ENCODE peak calls at places on chromosomes 3 and 15, in nine cellular contexts. V, Q, I, E, M, X, Y, Z and N are unnamed samples.

GRCh38 chr3:97481416-97481815 is 283.1 kb upstream of the ARL6 start:
- DNase-seq in V (no peak), Q (no peak), I (no peak), E (no peak), M (no peak), X (no peak), Y (no peak), Z (no peak), N (no peak)

GRCh38 chr3:185976977-185977678 is 39.3 kb upstream of the TRA2B start:
- DNase-seq in V (peak; percentile 89), Q (peak; percentile 81), I (peak; percentile 87), E (peak; percentile 90), M (peak; percentile 70), X (peak; percentile 82), Y (peak; percentile 94), Z (peak; percentile 81), N (peak; percentile 64)

GRCh38 chr15:72771329-72771725 is 12.2 kb downstream of the ADPGK start:
- DNase-seq in V (no peak), Q (no peak), I (no peak), E (no peak), M (no peak), X (no peak), Y (no peak), Z (no peak), N (no peak)

GRCh38 chr3:124671123-124671522 is 59.1 kb upstream of the UMPS start:
- DNase-seq in V (no peak), Q (no peak), I (no peak), E (no peak), M (no peak), X (no peak), Y (no peak), Z (no peak), N (no peak)

GRCh38 chr15:51688863-51689262 is 7.6 kb downstream of the SCG3 start:
- DNase-seq in V (no peak), Q (no peak), I (no peak), E (no peak), M (no peak), X (no peak), Y (no peak), Z (no peak), N (no peak)

GRCh38 chr3:128504957-128505730 is 12.1 kb upstream of the GATA2 start:
- DNase-seq in V (peak; percentile 19), Q (peak; percentile 44), I (no peak), E (no peak), M (no peak), X (peak; percentile 28), Y (peak; percentile 26), Z (no peak), N (peak; percentile 71)

GRCh38 chr3:50342818-50343633 is 2.4 kb upstream of the RASSF1 start:
- DNase-seq in V (no peak), Q (no peak), I (no peak), E (no peak), M (no peak), X (no peak), Y (no peak), Z (no peak), N (no peak)

GRCh38 chr3:113421082-113421481 is 20.2 kb downstream of the CFAP44 start:
- DNase-seq in V (no peak), Q (no peak), I (no peak), E (no peak), M (no peak), X (no peak), Y (no peak), Z (no peak), N (no peak)

GRCh38 chr3:172125963-172126403 is 86.6 kb downstream of the FNDC3B start:
- DNase-seq in V (no peak), Q (peak; percentile 86), I (no peak), E (peak; percentile 56), M (no peak), X (peak; percentile 93), Y (no peak), Z (peak; percentile 68), N (no peak)

GRCh38 chr3:152419748-152420147 is 151.0 kb downstream of the MBNL1 start:
- DNase-seq in V (no peak), Q (no peak), I (no peak), E (no peak), M (no peak), X (no peak), Y (no peak), Z (no peak), N (no peak)

GRCh38 chr15:86362556-86362955 is 282.9 kb downstream of the AGBL1 start:
- DNase-seq in V (no peak), Q (no peak), I (no peak), E (no peak), M (no peak), X (no peak), Y (peak; percentile 74), Z (no peak), N (peak; percentile 78)

GRCh38 chr3:58293516-58293915 is 12.5 kb upstream of the RPP14 start:
- DNase-seq in V (no peak), Q (no peak), I (no peak), E (no peak), M (no peak), X (no peak), Y (no peak), Z (no peak), N (no peak)

GRCh38 chr15:42143866-42144625 is 12.4 kb downstream of the PLA2G4F start:
- DNase-seq in V (no peak), Q (peak; percentile 51), I (no peak), E (no peak), M (no peak), X (peak; percentile 40), Y (no peak), Z (no peak), N (no peak)

GRCh38 chr3:157129782-157130137 is 30.2 kb downstream of the CCNL1 start:
- DNase-seq in V (no peak), Q (no peak), I (no peak), E (no peak), M (no peak), X (no peak), Y (no peak), Z (no peak), N (no peak)

GRCh38 chr15:77083381-77084160 is 12.7 kb upstream of the TSPAN3 start:
- DNase-seq in V (peak; percentile 94), Q (no peak), I (no peak), E (peak; percentile 90), M (peak; percentile 79), X (peak; percentile 82), Y (peak; percentile 91), Z (peak; percentile 78), N (peak; percentile 60)

GRCh38 chr15:77550275-77551251 is 82.1 kb downstream of the LINGO1 start:
- DNase-seq in V (peak; percentile 26), Q (no peak), I (no peak), E (no peak), M (no peak), X (no peak), Y (no peak), Z (no peak), N (no peak)

GRCh38 chr3:107269081-107269480 is 108.2 kb upstream of the CCDC54 start:
- DNase-seq in V (no peak), Q (no peak), I (no peak), E (no peak), M (no peak), X (no peak), Y (no peak), Z (no peak), N (no peak)

GRCh38 chr3:108847187-108847586 is 24.6 kb downstream of the TRAT1 start:
- DNase-seq in V (no peak), Q (no peak), I (no peak), E (no peak), M (no peak), X (no peak), Y (no peak), Z (no peak), N (no peak)
- H3K27ac ChIP-seq in V (no peak overlapping the region), Q (no peak overlapping the region), I (no peak overlapping the region), E (no peak overlapping the region), M (no peak overlapping the region), X (no peak overlapping the region), Y (no peak overlapping the region), Z (no peak overlapping the region), N (no peak overlapping the region)

GRCh38 chr3:150349314-150350097 is 58.6 kb upstream of the TSC22D2 start:
- DNase-seq in V (no peak), Q (no peak), I (no peak), E (peak; percentile 68), M (no peak), X (peak; percentile 70), Y (no peak), Z (peak; percentile 69), N (no peak)
- TF ChIP-seq CTCF in V (no peak), Q (no peak), I (no peak), E (no peak), M (no peak), X (no peak), Y (no peak), Z (peak; percentile 38), N (no peak)

DNA sequence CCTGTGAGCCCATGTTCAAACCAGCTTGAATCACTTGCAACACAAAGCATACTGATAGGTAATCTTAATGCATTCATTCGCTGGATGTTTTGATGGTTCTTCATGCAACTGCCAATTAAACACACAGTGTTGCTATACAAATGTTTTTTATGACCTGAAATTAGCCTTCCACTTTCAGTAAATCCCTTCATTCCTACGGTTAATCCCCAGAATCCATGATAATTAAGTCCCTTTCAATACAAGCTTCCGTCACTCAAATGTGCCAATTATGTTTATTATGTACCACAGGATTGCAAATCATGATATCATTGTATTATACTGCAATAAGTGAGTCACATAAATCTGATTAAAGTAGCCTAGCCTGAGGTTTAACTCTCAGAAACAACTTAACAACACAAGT is 14.5 kb upstream of the LYZL4 start:
- DNase-seq in V (no peak), Q (no peak), I (no peak), E (no peak), M (no peak), X (no peak), Y (no peak), Z (no peak), N (no peak)
- H3K27ac ChIP-seq in V (no peak overlapping the region), Q (no peak overlapping the region), I (no peak overlapping the region), E (no peak overlapping the region), M (no peak overlapping the region), X (no peak overlapping the region), Y (no peak overlapping the region), Z (no peak overlapping the region), N (no peak overlapping the region)

GRCh38 chr15:29204356-29204755 is 65.3 kb downstream of the NSMCE3 start:
- DNase-seq in V (no peak), Q (no peak), I (no peak), E (no peak), M (no peak), X (no peak), Y (peak; percentile 88), Z (no peak), N (no peak)

GRCh38 chr15:29207027-29207757 is 62.4 kb downstream of the NSMCE3 start:
- DNase-seq in V (no peak), Q (no peak), I (no peak), E (no peak), M (no peak), X (no peak), Y (peak; percentile 80), Z (no peak), N (no peak)

GRCh38 chr15:29207758-29208108 is 61.9 kb downstream of the NSMCE3 start:
- DNase-seq in V (no peak), Q (no peak), I (no peak), E (no peak), M (no peak), X (no peak), Y (peak; percentile 57), Z (no peak), N (no peak)

DNA sequence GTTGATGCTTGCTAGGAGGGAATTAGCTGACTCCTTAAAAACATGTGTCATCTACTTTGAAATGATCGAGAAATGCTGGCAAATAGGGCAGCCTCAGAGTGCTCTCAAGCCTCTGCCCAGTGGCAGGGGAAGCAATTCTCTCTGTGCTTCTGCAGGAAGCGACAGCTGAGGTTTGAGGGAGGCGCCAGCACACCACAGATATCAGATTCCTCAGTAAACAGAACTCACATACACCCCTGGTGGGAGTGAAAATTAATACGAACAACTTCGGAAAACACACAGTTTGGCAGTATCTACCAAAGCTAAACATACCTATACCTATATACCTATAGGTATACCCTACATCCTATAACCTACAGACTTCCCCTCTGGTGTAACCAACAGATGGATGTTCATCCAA is 61.3 kb downstream of the NSMCE3 start:
- DNase-seq in V (no peak), Q (no peak), I (no peak), E (no peak), M (peak; percentile 42), X (no peak), Y (peak; percentile 62), Z (no peak), N (peak; percentile 21)
- TF ChIP-seq CTCF in V (no peak), Q (no peak), I (no peak), E (no peak), M (no peak), X (no peak), Y (no peak), Z (no peak), N (no peak)